ENCODE peak calls at places on chromosomes 7 and 10, in six cellular contexts. O is ovary, N is HCT116, D is transverse colon, Y is right lobe of liver, X is suprapubic skin. F is an unnamed sample.

GRCh38 chr7:25944777-25945176 is 207.2 kb upstream of the NFE2L3 start:
- DNase-seq in O (no peak), N (no peak), D (peak; percentile 64), Y (no peak), X (no peak), F (no peak)

GRCh38 chr10:50464004-50464409 is 159.7 kb downstream of the SGMS1 start:
- DNase-seq in O (no peak), N (no peak), D (no peak), Y (no peak), X (no peak), F (no peak)

GRCh38 chr7:25854608-25855497 is 297.1 kb upstream of the NFE2L3 start:
- DNase-seq in O (no peak), N (peak; percentile 99), D (peak; percentile 81), Y (no peak), X (peak; percentile 72), F (no peak)

GRCh38 chr10:24790599-24790998 is 66.9 kb upstream of the ARHGAP21 start:
- DNase-seq in O (no peak), N (no peak), D (no peak), Y (no peak), X (no peak), F (no peak)

GRCh38 chr7:73830872-73831655 is at the start of gene CLDN4:
- DNase-seq in O (no peak), N (peak; percentile 93), D (peak; percentile 94), Y (no peak), X (peak; percentile 87), F (no peak)

GRCh38 chr10:77012811-77013500 is 624.7 kb downstream of the KCNMA1 start:
- DNase-seq in O (no peak), N (no peak), D (no peak), Y (no peak), X (no peak), F (no peak)

GRCh38 chr10:63465293-63466167 is at the start of gene JMJD1C:
- DNase-seq in O (peak; percentile 90), N (peak; percentile 72), D (peak; percentile 82), Y (peak; percentile 84), X (peak; percentile 83), F (peak; percentile 78)

GRCh38 chr10:131631619-131632018 is 269.2 kb upstream of the PPP2R2D start:
- DNase-seq in O (no peak), N (no peak), D (no peak), Y (no peak), X (no peak), F (no peak)

GRCh38 chr7:131895541-131896173 is 339.2 kb upstream of the PODXL start:
- DNase-seq in O (no peak), N (peak; percentile 78), D (no peak), Y (no peak), X (no peak), F (no peak)

GRCh38 chr10:124605856-124606812 is 138.0 kb downstream of the FAM53B start:
- DNase-seq in O (no peak), N (no peak), D (no peak), Y (no peak), X (no peak), F (no peak)

GRCh38 chr7:130942211-130942964 is 208.4 kb upstream of the KLF14 start:
- DNase-seq in O (peak; percentile 52), N (no peak), D (peak; percentile 69), Y (peak; percentile 84), X (no peak), F (peak; percentile 51)

GRCh38 chr7:75691793-75692543 is 46.8 kb downstream of the HIP1 start:
- DNase-seq in O (no peak), N (no peak), D (no peak), Y (peak; percentile 74), X (no peak), F (no peak)

GRCh38 chr7:84697506-84697905 is 489.4 kb downstream of the SEMA3D start:
- DNase-seq in O (no peak), N (no peak), D (no peak), Y (no peak), X (no peak), F (peak; percentile 31)

GRCh38 chr7:131188367-131189339 is 139.0 kb upstream of the MKLN1 start:
- DNase-seq in O (no peak), N (peak; percentile 93), D (no peak), Y (no peak), X (peak; percentile 77), F (peak; percentile 66)

GRCh38 chr10:61731638-61732037 is 68.9 kb downstream of the CABCOCO1 start:
- DNase-seq in O (no peak), N (no peak), D (no peak), Y (no peak), X (no peak), F (no peak)

GRCh38 chr10:79007037-79007842 is 61.5 kb upstream of the ZMIZ1 start:
- DNase-seq in O (no peak), N (no peak), D (no peak), Y (no peak), X (peak; percentile 84), F (no peak)

GRCh38 chr10:102758226-102758932 is 14.6 kb downstream of the WBP1L start:
- DNase-seq in O (no peak), N (no peak), D (no peak), Y (no peak), X (no peak), F (no peak)

GRCh38 chr10:52786098-52786497 is 13.5 kb upstream of the MBL2 start:
- DNase-seq in O (no peak), N (no peak), D (no peak), Y (no peak), X (no peak), F (no peak)

GRCh38 chr10:83432296-83433045 is 706.8 kb upstream of the GHITM start:
- DNase-seq in O (no peak), N (no peak), D (no peak), Y (no peak), X (no peak), F (no peak)

GRCh38 chr10:13787015-13787421 is 200.3 kb downstream of the PRPF18 start:
- DNase-seq in O (no peak), N (no peak), D (peak; percentile 17), Y (no peak), X (no peak), F (peak; percentile 22)

GRCh38 chr10:69093933-69094332 is 6.0 kb downstream of the SRGN start:
- DNase-seq in O (no peak), N (peak; percentile 27), D (no peak), Y (no peak), X (no peak), F (no peak)

GRCh38 chr10:90344226-90344625 is 513.6 kb downstream of the HTR7 start:
- DNase-seq in O (no peak), N (no peak), D (no peak), Y (no peak), X (no peak), F (no peak)

GRCh38 chr7:102978280-102978679 is 65.5 kb downstream of the LRRC17 start:
- DNase-seq in O (peak; percentile 73), N (peak; percentile 67), D (no peak), Y (no peak), X (no peak), F (peak; percentile 79)

DNA sequence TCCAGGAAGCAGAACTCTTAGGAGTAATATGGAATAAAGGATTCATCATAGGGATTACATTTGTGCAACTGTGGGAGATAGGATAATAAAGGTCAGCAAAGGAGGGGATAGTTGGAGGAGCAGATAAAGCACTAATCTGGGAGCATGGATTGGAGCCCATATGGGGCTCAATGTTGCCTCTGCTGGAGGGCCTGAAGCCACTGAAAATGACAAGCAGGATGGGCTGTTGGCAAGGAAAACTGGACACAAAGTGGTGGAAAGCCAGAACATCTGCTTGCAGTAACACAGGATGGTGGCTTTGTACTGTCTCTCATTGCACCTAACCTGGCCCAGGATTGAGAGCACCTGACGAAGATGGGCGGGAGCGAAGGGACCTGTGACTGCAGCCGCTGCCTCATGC is 15.0 kb upstream of the COMMD3 start:
- DNase-seq in O (no peak), N (no peak), D (no peak), Y (no peak), X (no peak), F (no peak)
- TF ChIP-seq CTCF in O (no peak), N (peak; percentile 50), D (no peak), Y (no peak), X (no peak), F (no peak)

GRCh38 chr10:122236690-122237306 is 34.3 kb upstream of the BTBD16 start:
- DNase-seq in O (no peak), N (no peak), D (no peak), Y (no peak), X (no peak), F (no peak)
- H3K36me3 ChIP-seq in O (no peaks in the 10 kb centered on the region), N (no peaks in the 10 kb centered on the region), D (no peaks in the 10 kb centered on the region), Y (peaks cover 9% of the 10 kb centered on the region), X (peaks cover 72% of the 10 kb centered on the region), F (peaks cover 3% of the 10 kb centered on the region)

DNA sequence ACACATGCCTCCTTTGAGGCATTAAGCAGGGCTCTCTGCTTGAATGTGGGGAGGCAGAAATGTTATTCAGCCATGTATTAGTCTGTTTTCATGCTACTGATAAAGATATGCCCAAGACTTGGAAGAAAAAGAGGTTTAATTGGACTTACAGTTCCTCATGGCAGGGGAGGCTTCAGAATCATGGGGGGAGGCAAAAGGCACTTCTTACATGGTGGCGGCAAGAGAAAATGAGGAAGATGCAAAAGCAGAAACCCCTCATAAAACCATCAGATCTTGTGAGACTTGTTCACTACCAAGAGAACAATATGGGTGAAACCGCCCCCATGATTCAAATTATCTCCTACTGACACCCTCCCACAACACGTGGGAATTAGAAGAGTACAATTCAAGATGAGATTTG is 37.9 kb downstream of the ST7 start:
- DNase-seq in O (no peak), N (no peak), D (no peak), Y (no peak), X (no peak), F (no peak)
- TF ChIP-seq POLR2A in O (no peak), N (no peak), D (no peak), Y (no peak), X (no peak), F (no peak)

DNA sequence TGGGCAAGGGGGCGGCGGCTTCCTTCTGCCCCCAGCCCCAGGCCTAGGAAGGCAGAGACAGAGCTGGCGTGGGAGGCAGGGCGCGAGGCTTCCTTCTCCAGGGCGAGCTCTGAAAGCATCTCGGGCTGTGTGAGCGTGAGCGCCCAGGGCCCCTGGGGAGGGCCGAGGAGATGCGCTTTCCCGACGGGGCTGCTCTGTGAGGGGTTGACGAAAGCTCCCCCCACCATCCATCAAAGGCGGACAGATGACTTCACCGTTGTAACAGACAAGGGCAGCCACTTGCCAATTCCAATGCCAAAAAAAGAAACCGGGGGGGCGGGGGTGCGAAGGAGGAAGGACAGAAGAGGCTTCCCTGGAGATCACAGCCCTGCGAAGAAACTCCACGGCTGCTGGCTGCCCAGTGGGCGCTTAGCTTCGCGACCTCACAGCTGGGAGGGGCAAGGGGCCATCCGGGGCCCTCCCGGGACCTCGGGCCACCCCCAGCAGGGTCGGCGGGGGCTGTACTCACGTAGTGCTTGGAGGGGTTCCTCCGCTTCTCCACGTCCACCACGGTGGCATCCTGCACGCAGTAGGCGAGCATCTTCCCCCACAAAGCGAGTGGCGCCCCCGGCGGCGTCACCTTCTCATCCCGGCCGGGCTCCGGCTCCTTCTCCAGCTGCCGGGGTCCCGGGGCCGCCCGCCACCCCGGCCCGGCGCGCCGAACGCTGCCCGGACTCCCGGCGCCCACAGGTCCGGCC is 521 bp downstream of the SH3PXD2A start:
- DNase-seq in O (peak; percentile 73), N (no peak), D (peak; percentile 46), Y (no peak), X (no peak), F (no peak)
- TF ChIP-seq CTCF in O (no peak), N (no peak), D (no peak), Y (no peak), X (no peak), F (no peak)

F was measured in adrenal gland.